ENCODE peak calls at places on chromosomes 6 and 20, in four cellular contexts. S is ovary; R is PC-3; C is CD8-positive, alpha-beta T cell. B is an unnamed sample. For H3K27me3, the result is how much of the 10 kb centered on the place peaks cover.

GRCh38 chr20:49765846-49766541 is 46.6 kb upstream of the SLC9A8 start:
- DNase-seq in R (no peak), S (no peak), C (no peak), B (no peak)

GRCh38 chr20:22568872-22569344 is 15.5 kb downstream of the FOXA2 start:
- DNase-seq in R (no peak), C (no peak), S (no peak), B (peak)

GRCh38 chr6:83258517-83258916 is 65.4 kb downstream of the RWDD2A start:
- DNase-seq in C (no peak), S (no peak), R (no peak), B (no peak)

GRCh38 chr6:56862415-56863175 is 92.3 kb upstream of the BEND6 start:
- DNase-seq in C (no peak), R (no peak), S (no peak), B (no peak)

GRCh38 chr20:22578221-22579118 is 5.9 kb downstream of the FOXA2 start:
- DNase-seq in C (no peak), S (no peak), R (peak), B (peak)

GRCh38 chr6:168937061-168937460 is 316.6 kb downstream of the THBS2 start:
- DNase-seq in R (peak), S (no peak), C (no peak), B (no peak)

GRCh38 chr20:21781446-21782075 is 76.1 kb downstream of the PAX1 start:
- DNase-seq in R (no peak), C (no peak), S (no peak), B (no peak)

GRCh38 chr6:10403385-10404106 is 11.3 kb downstream of the TFAP2A start:
- DNase-seq in R (peak), C (no peak), S (no peak), B (no peak)

GRCh38 chr6:46626228-46626909 is 26.2 kb downstream of the CYP39A1 start:
- DNase-seq in R (peak), S (no peak), C (no peak), B (no peak)

GRCh38 chr6:149242883-149243282 is 74.6 kb upstream of the TAB2 start:
- DNase-seq in C (no peak), S (no peak), R (peak), B (no peak)

GRCh38 chr20:45851501-45851900 is 5.7 kb downstream of the ACOT8 start:
- DNase-seq in R (no peak), C (no peak), S (no peak), B (no peak)

GRCh38 chr6:28269492-28269891 is 2.5 kb downstream of the ZSCAN26 start:
- DNase-seq in R (peak), S (no peak), C (no peak), B (no peak)

GRCh38 chr20:584375-585301 is 25.5 kb downstream of the TCF15 start:
- DNase-seq in S (no peak), C (no peak), R (peak), B (no peak)

GRCh38 chr20:38770546-38770945 is 22.3 kb downstream of the ACTR5 start:
- DNase-seq in R (no peak), S (no peak), C (no peak), B (no peak)

GRCh38 chr6:114339706-114340105 is 3.1 kb downstream of the HS3ST5 start:
- DNase-seq in C (no peak), R (peak), S (no peak), B (no peak)

GRCh38 chr6:15524736-15525401 is 138.0 kb downstream of the DTNBP1 start:
- DNase-seq in C (no peak), S (no peak), R (no peak), B (peak)

GRCh38 chr6:135606392-135606791 is 108.9 kb upstream of the AHI1 start:
- DNase-seq in R (no peak), S (no peak), C (no peak), B (no peak)

GRCh38 chr6:88867841-88868558 is 95.4 kb downstream of the RNGTT start:
- DNase-seq in R (peak), C (no peak), S (no peak), B (no peak)

GRCh38 chr20:36196676-36197075 is 39.6 kb upstream of the AAR2 start:
- DNase-seq in R (no peak), S (no peak), C (no peak), B (no peak)

GRCh38 chr20:16684416-16684815 is 45.4 kb upstream of the SNRPB2 start:
- DNase-seq in C (no peak), R (no peak), S (no peak), B (no peak)

GRCh38 chr6:28207244-28208179 is 17.6 kb upstream of the ZSCAN9 start:
- DNase-seq in C (no peak), R (no peak), S (no peak), B (peak)

GRCh38 chr20:62088258-62089127 is 22.8 kb upstream of the TAF4 start:
- DNase-seq in R (peak), C (peak), S (no peak), B (no peak)

GRCh38 chr20:38208523-38208922 is 43.5 kb upstream of the TGM2 start:
- DNase-seq in R (no peak), C (no peak), S (no peak), B (peak)

GRCh38 chr20:31788578-31788977 is 30.6 kb upstream of the MYLK2 start:
- DNase-seq in S (no peak), C (no peak), R (no peak), B (no peak)

GRCh38 chr6:153058909-153059308 is 56.4 kb upstream of the MTRF1L start:
- DNase-seq in C (no peak), S (no peak), R (peak), B (no peak)

GRCh38 chr20:2244993-2245392 is 50.8 kb upstream of the TGM3 start:
- DNase-seq in C (no peak), S (no peak), R (no peak), B (no peak)

GRCh38 chr20:2242678-2243077 is 53.1 kb upstream of the TGM3 start:
- DNase-seq in S (no peak), R (no peak), C (no peak), B (no peak)

GRCh38 chr20:2246081-2246491 is 49.7 kb upstream of the TGM3 start:
- DNase-seq in S (no peak), R (no peak), C (no peak), B (no peak)

GRCh38 chr20:2245637-2246036 is 50.2 kb upstream of the TGM3 start:
- DNase-seq in R (no peak), S (no peak), C (no peak), B (no peak)

DNA sequence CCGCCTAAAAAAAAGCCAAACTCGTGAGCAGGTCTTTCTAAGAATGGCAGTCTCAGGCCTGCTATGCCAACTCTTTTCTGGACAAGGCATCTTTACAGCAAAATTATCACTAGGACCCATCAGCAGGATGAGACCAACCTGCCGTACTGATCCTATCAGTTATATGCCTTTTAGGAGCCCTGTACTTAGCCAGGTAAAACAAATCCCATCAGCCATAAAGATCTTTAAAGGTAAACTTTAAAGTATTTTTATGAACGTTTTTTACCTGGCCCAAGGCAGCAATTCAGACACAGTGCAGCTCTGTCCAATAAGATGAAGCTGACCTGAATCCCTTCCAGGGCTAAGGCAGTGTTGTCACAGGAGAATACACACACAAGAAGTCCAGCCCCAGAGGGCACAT is 51.3 kb upstream of the TGM3 start:
- DNase-seq in S (no peak), R (no peak), C (no peak), B (no peak)
- H3K27me3 ChIP-seq in S (under half), R (half or more), C (under half), B (under half)

GRCh38 chr6:3013901-3014674 is 14.4 kb downstream of the NQO2 start:
- DNase-seq in C (no peak), S (no peak), R (no peak), B (no peak)
- H3K27ac ChIP-seq in C (no peak), S (no peak), R (peak), B (no peak)

DNA sequence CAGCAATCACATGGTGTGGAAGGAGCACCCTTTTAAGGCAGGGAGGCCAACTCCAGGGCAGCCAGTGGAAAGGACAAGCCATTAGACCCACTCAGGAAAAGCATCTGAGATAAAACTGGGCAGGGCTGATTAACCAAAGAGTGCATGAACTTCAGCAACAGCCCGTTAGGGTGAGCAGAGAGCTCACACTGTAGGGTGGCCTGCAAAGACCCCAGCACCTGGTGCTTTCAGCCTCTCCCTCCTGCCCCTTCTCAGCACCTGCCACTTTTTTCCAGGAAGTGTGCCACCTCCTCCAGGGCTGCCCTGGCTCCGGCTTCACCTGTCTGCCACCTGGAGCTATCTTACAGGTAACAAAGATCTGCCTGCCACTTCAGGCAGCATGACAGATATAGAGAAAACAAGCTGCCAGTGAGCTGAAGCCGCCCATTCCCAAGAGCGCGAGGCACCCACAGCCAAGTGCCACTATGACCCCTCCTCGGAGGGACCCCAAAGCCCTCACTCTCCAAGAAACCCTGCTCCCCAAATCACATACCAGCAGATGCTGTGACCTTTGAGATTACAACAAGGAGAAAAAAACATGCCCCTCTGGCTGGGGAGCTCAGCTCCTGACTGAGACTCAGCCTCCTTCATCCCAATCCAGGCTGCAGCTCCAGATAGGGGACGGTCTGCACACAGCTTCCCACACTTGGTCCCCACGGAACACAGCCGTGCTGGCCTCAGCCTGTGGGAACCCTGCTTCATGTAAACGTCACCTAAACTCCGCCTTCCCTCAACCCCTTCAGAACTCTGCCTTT is 71.2 kb downstream of the ABHD12 start:
- DNase-seq in R (no peak), C (no peak), S (peak), B (no peak)
- TF ChIP-seq CTCF in R (no peak), C (no peak), S (no peak), B (no peak)

GRCh38 chr20:58722379-58722778 is 29.8 kb downstream of the NPEPL1 start:
- DNase-seq in C (no peak), S (no peak), R (no peak), B (no peak)

GRCh38 chr20:58721951-58722371 is 29.4 kb downstream of the NPEPL1 start:
- DNase-seq in C (no peak), S (no peak), R (no peak), B (peak)

GRCh38 chr20:58720890-58721289 is 28.3 kb downstream of the NPEPL1 start:
- DNase-seq in C (no peak), R (no peak), S (no peak), B (no peak)

GRCh38 chr20:58722877-58723627 is 30.5 kb downstream of the NPEPL1 start:
- DNase-seq in C (peak), R (no peak), S (no peak), B (peak)

DNA sequence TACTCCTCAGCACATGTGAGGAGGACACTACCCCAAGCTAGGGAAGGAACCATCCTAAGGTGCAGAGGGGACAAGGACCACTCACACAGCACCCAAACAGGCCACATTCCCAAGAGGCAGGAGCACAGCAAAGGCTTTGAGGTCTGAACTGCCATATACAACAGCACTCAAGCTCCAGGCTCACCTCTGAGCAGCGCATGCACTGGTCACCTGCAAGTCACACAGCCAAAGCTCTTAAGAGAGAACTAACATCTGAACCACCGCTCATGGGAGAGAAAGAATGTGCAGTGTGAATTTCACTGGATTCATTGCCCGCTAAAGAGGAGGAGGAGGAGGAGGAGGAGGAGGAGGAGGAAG is 31.0 kb downstream of the NPEPL1 start:
- DNase-seq in R (no peak), S (no peak), C (no peak), B (peak)
- H3K27me3 ChIP-seq in R (half or more), S (under half), C (under half), B (under half)

GRCh38 chr20:63622096-63622495 is 4.8 kb downstream of the GMEB2 start:
- DNase-seq in C (no peak), R (no peak), S (no peak), B (no peak)
- H3K27ac ChIP-seq in C (no peak), R (no peak), S (no peak), B (no peak)

GRCh38 chr20:12057778-12058177 is 140.1 kb downstream of the BTBD3 start:
- DNase-seq in R (no peak), C (no peak), S (no peak), B (no peak)
- TF ChIP-seq CTCF in R (no peak), C (no peak), S (no peak), B (no peak)

GRCh38 chr6:108156938-108157233 is 8.9 kb upstream of the NR2E1 start:
- DNase-seq in C (no peak), R (no peak), S (no peak), B (no peak)
- H3K27me3 ChIP-seq in C (under half), R (half or more), S (under half), B (half or more)

B was measured in upper lobe of right lung.